ENCODE peak calls at places on chromosomes 13 and 19, in four cellular contexts. One of them, this sample, is unnamed.

GRCh38 chr19:13887039-13887438 is 10.1 kb downstream of the NANOS3 start:
- DNase-seq in BE2C: no peak
- DNase-seq in heart right ventricle: no peak
- DNase-seq in cardiac fibroblast: no peak
- DNase-seq in this sample: no peak

GRCh38 chr19:19459707-19460251 is 54.3 kb downstream of the GATAD2A start:
- DNase-seq in BE2C: peak
- DNase-seq in heart right ventricle: no peak
- DNase-seq in cardiac fibroblast: peak
- DNase-seq in this sample: peak

GRCh38 chr19:751501-752341 is 809 bp downstream of the MISP start:
- DNase-seq in heart right ventricle: no peak
- DNase-seq in BE2C: no peak
- DNase-seq in cardiac fibroblast: peak
- DNase-seq in this sample: peak

GRCh38 chr19:33434886-33435705 is 61.6 kb downstream of the CEBPG start:
- DNase-seq in BE2C: peak
- DNase-seq in heart right ventricle: no peak
- DNase-seq in cardiac fibroblast: peak
- DNase-seq in this sample: no peak

GRCh38 chr13:101977475-101977874 is 424.4 kb downstream of the FGF14 start:
- DNase-seq in BE2C: no peak
- DNase-seq in heart right ventricle: no peak
- DNase-seq in cardiac fibroblast: peak
- DNase-seq in this sample: no peak

GRCh38 chr13:70814684-70815083 is 706.4 kb upstream of the KLHL1 start:
- DNase-seq in cardiac fibroblast: no peak
- DNase-seq in heart right ventricle: no peak
- DNase-seq in BE2C: no peak
- DNase-seq in this sample: no peak

GRCh38 chr13:98521876-98522275 is 55.0 kb downstream of the STK24 start:
- DNase-seq in cardiac fibroblast: no peak
- DNase-seq in BE2C: no peak
- DNase-seq in heart right ventricle: no peak
- DNase-seq in this sample: no peak

GRCh38 chr13:84479656-84480055 is 597.4 kb upstream of the SLITRK1 start:
- DNase-seq in BE2C: no peak
- DNase-seq in heart right ventricle: no peak
- DNase-seq in cardiac fibroblast: peak
- DNase-seq in this sample: peak

GRCh38 chr13:39895254-39895653 is 239.8 kb downstream of the COG6 start:
- DNase-seq in BE2C: no peak
- DNase-seq in cardiac fibroblast: no peak
- DNase-seq in heart right ventricle: no peak
- DNase-seq in this sample: no peak

GRCh38 chr13:97797553-97797952 is 155.9 kb upstream of the IPO5 start:
- DNase-seq in cardiac fibroblast: no peak
- DNase-seq in heart right ventricle: no peak
- DNase-seq in BE2C: no peak
- DNase-seq in this sample: no peak

GRCh38 chr19:2371656-2372055 is 11.6 kb downstream of the TMPRSS9 start:
- DNase-seq in cardiac fibroblast: peak
- DNase-seq in heart right ventricle: no peak
- DNase-seq in BE2C: no peak
- DNase-seq in this sample: peak

GRCh38 chr19:41552558-41552957 is 23.4 kb upstream of the CEACAM21 start:
- DNase-seq in BE2C: no peak
- DNase-seq in cardiac fibroblast: no peak
- DNase-seq in heart right ventricle: no peak
- DNase-seq in this sample: no peak

GRCh38 chr19:3618144-3618810 is 8.3 kb downstream of the CACTIN start:
- DNase-seq in cardiac fibroblast: peak
- DNase-seq in BE2C: peak
- DNase-seq in heart right ventricle: peak
- DNase-seq in this sample: no peak

GRCh38 chr19:36150586-36150985 is 1.7 kb downstream of the COX7A1 start:
- DNase-seq in cardiac fibroblast: no peak
- DNase-seq in heart right ventricle: no peak
- DNase-seq in BE2C: no peak
- DNase-seq in this sample: no peak

GRCh38 chr19:34732548-34733255 is 1.3 kb upstream of the ZNF181 start:
- DNase-seq in cardiac fibroblast: no peak
- DNase-seq in BE2C: no peak
- DNase-seq in heart right ventricle: no peak
- DNase-seq in this sample: no peak

GRCh38 chr13:28147489-28147888 is 9.1 kb downstream of the PAN3 start:
- DNase-seq in cardiac fibroblast: peak
- DNase-seq in BE2C: no peak
- DNase-seq in heart right ventricle: no peak
- DNase-seq in this sample: no peak

GRCh38 chr13:48626726-48627451 is 26.8 kb upstream of the CYSLTR2 start:
- DNase-seq in cardiac fibroblast: no peak
- DNase-seq in BE2C: no peak
- DNase-seq in heart right ventricle: no peak
- DNase-seq in this sample: no peak

GRCh38 chr13:24688111-24688510 is 7.9 kb downstream of the ATP12A start:
- DNase-seq in cardiac fibroblast: no peak
- DNase-seq in heart right ventricle: no peak
- DNase-seq in BE2C: no peak
- DNase-seq in this sample: no peak

GRCh38 chr13:32783067-32783466 is 196.8 kb downstream of the PDS5B start:
- DNase-seq in cardiac fibroblast: peak
- DNase-seq in heart right ventricle: no peak
- DNase-seq in BE2C: no peak
- DNase-seq in this sample: peak

GRCh38 chr19:40134866-40135265 is 44.1 kb upstream of the ZNF780A start:
- DNase-seq in BE2C: no peak
- DNase-seq in heart right ventricle: no peak
- DNase-seq in cardiac fibroblast: no peak
- DNase-seq in this sample: no peak

GRCh38 chr19:3656073-3656746 is 29.6 kb upstream of the CACTIN start:
- DNase-seq in cardiac fibroblast: peak
- DNase-seq in BE2C: no peak
- DNase-seq in heart right ventricle: no peak
- DNase-seq in this sample: peak

GRCh38 chr13:26722321-26722720 is 38.3 kb downstream of the GPR12 start:
- DNase-seq in cardiac fibroblast: no peak
- DNase-seq in BE2C: no peak
- DNase-seq in heart right ventricle: no peak
- DNase-seq in this sample: no peak

GRCh38 chr13:101730420-101731000 is 278.0 kb downstream of the ITGBL1 start:
- DNase-seq in BE2C: no peak
- DNase-seq in cardiac fibroblast: peak
- DNase-seq in heart right ventricle: no peak
- DNase-seq in this sample: no peak

GRCh38 chr13:64505511-64505910 is 2724.6 kb downstream of the PCDH9 start:
- DNase-seq in heart right ventricle: no peak
- DNase-seq in BE2C: no peak
- DNase-seq in cardiac fibroblast: peak
- DNase-seq in this sample: peak

GRCh38 chr13:83151308-83151660 is 731.0 kb downstream of the SLITRK1 start:
- DNase-seq in BE2C: no peak
- DNase-seq in cardiac fibroblast: peak
- DNase-seq in heart right ventricle: no peak
- DNase-seq in this sample: peak

GRCh38 chr13:67416047-67416925 is 186.2 kb upstream of the PCDH9 start:
- DNase-seq in BE2C: peak
- DNase-seq in cardiac fibroblast: peak
- DNase-seq in heart right ventricle: no peak
- DNase-seq in this sample: no peak

GRCh38 chr13:74202129-74202528 is 67.9 kb upstream of the KLF12 start:
- DNase-seq in heart right ventricle: no peak
- DNase-seq in BE2C: no peak
- DNase-seq in cardiac fibroblast: no peak
- DNase-seq in this sample: no peak

GRCh38 chr19:8373867-8374813 is 10.2 kb downstream of the ANGPTL4 start:
- DNase-seq in heart right ventricle: no peak
- DNase-seq in cardiac fibroblast: peak
- DNase-seq in BE2C: no peak
- DNase-seq in this sample: no peak

GRCh38 chr19:40702337-40703012 is 12.0 kb upstream of the NUMBL start:
- DNase-seq in cardiac fibroblast: no peak
- DNase-seq in BE2C: peak
- DNase-seq in heart right ventricle: peak
- DNase-seq in this sample: no peak

GRCh38 chr19:41548047-41548446 is 27.9 kb upstream of the CEACAM21 start:
- DNase-seq in cardiac fibroblast: no peak
- DNase-seq in heart right ventricle: no peak
- DNase-seq in BE2C: no peak
- DNase-seq in this sample: no peak

GRCh38 chr13:66071018-66071417 is 1159.1 kb downstream of the PCDH9 start:
- DNase-seq in heart right ventricle: no peak
- DNase-seq in cardiac fibroblast: no peak
- DNase-seq in BE2C: no peak
- DNase-seq in this sample: no peak

GRCh38 chr13:97445504-97446187 is 11.7 kb downstream of the RAP2A start:
- DNase-seq in BE2C: no peak
- DNase-seq in cardiac fibroblast: no peak
- DNase-seq in heart right ventricle: no peak
- DNase-seq in this sample: no peak

GRCh38 chr19:19403373-19403901 is 2.0 kb upstream of the GATAD2A start:
- DNase-seq in BE2C: no peak
- DNase-seq in heart right ventricle: no peak
- DNase-seq in cardiac fibroblast: peak
- DNase-seq in this sample: peak

GRCh38 chr13:32829269-32829668 is 187.0 kb upstream of the KL start:
- DNase-seq in BE2C: no peak
- DNase-seq in heart right ventricle: no peak
- DNase-seq in cardiac fibroblast: peak
- DNase-seq in this sample: no peak

GRCh38 chr19:46648961-46649960 is 11.7 kb downstream of the DACT3 start:
- DNase-seq in cardiac fibroblast: no peak
- DNase-seq in BE2C: no peak
- DNase-seq in heart right ventricle: no peak
- DNase-seq in this sample: no peak

GRCh38 chr19:41969772-41970458 is 10.8 kb upstream of the RABAC1 start:
- DNase-seq in heart right ventricle: no peak
- DNase-seq in BE2C: no peak
- DNase-seq in cardiac fibroblast: no peak
- DNase-seq in this sample: no peak

GRCh38 chr19:4695224-4695731 is 25.1 kb upstream of the MYDGF start:
- DNase-seq in heart right ventricle: no peak
- DNase-seq in cardiac fibroblast: no peak
- DNase-seq in BE2C: no peak
- DNase-seq in this sample: no peak

DNA sequence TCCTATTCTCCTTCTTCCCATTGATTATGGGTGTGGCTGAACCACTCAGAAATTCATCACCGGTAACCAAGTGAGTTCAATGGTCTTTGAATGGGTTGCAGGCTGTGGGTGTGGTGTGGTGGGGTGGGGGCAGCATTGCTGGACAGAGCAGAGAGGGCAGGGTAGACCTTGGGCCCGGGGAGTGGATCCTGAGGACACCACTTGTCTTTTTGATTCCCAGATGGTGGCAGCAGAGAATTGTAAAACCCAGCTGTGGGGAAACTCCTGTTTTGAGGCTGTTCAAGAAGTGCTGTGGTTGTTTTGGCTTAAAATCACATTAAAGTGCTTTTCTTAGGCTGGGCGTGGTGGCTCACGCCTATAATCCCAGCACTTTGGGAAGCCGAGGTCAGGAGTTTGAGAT is 45.8 kb upstream of the RGCC start:
- DNase-seq in cardiac fibroblast: peak
- DNase-seq in BE2C: no peak
- DNase-seq in heart right ventricle: peak
- DNase-seq in this sample: peak
- TF ChIP-seq CTCF in cardiac fibroblast: peak
- TF ChIP-seq CTCF in BE2C: peak
- TF ChIP-seq CTCF in heart right ventricle: peak
- TF ChIP-seq CTCF in this sample: peak

GRCh38 chr19:51501594-51502263 is at the start of gene SIGLEC12:
- DNase-seq in BE2C: no peak
- DNase-seq in cardiac fibroblast: no peak
- DNase-seq in heart right ventricle: peak
- DNase-seq in this sample: no peak
- TF ChIP-seq CTCF in BE2C: no peak
- TF ChIP-seq CTCF in cardiac fibroblast: no peak
- TF ChIP-seq CTCF in heart right ventricle: no peak
- TF ChIP-seq CTCF in this sample: no peak

DNA sequence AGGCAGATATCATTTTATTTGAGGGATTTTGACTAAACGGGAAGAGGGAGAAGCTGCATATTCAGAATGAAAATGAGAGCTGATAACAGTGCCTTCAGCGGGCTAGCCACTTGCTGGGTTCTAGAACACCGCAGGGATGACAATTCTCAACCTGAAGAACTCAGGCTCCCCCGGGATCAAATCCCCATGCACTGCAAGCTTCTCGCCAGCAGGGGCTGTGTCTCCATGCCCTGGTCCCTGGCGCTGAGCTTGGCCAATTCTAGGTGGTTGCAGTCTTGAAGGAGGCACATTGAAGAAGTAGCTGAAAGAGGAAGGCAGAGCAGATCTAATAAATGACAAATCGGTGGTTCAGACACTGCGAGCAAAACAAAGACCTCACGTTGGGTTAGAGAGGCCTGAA is 128.7 kb downstream of the UQCRFS1 start:
- DNase-seq in cardiac fibroblast: peak
- DNase-seq in heart right ventricle: no peak
- DNase-seq in BE2C: no peak
- DNase-seq in this sample: peak
- TF ChIP-seq CTCF in cardiac fibroblast: peak
- TF ChIP-seq CTCF in heart right ventricle: peak
- TF ChIP-seq CTCF in BE2C: peak
- TF ChIP-seq CTCF in this sample: peak

GRCh38 chr19:39038098-39038497 is 5.7 kb upstream of the FBXO27 start:
- DNase-seq in cardiac fibroblast: peak
- DNase-seq in BE2C: peak
- DNase-seq in heart right ventricle: no peak
- DNase-seq in this sample: peak
- TF ChIP-seq CTCF in cardiac fibroblast: peak
- TF ChIP-seq CTCF in BE2C: no peak
- TF ChIP-seq CTCF in heart right ventricle: no peak
- TF ChIP-seq CTCF in this sample: no peak

GRCh38 chr13:79056706-79057105 is 349.3 kb downstream of the RBM26 start:
- DNase-seq in cardiac fibroblast: no peak
- DNase-seq in BE2C: no peak
- DNase-seq in heart right ventricle: no peak
- DNase-seq in this sample: no peak

GRCh38 chr13:79062291-79062690 is 343.8 kb downstream of the RBM26 start:
- DNase-seq in BE2C: no peak
- DNase-seq in cardiac fibroblast: no peak
- DNase-seq in heart right ventricle: no peak
- DNase-seq in this sample: no peak

DNA sequence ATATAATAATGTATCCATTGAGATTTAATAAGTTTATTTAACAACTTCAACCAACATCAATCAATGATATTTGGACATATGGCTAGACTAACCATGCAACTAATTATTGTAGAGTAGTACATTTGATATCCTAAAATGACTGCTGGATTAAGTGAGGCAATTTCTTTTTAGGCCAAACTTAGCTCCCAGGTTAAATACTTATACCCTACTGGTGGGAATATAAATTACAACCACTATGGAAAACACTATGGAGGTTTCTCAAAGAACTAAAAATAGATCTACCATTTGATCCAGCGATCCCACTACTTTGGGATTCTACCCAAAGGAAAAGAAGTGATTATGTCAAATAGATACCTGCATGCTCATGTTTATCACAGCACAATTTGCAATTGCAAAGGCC is 345.8 kb downstream of the RBM26 start:
- DNase-seq in heart right ventricle: no peak
- DNase-seq in cardiac fibroblast: no peak
- DNase-seq in BE2C: no peak
- DNase-seq in this sample: no peak
- TF ChIP-seq CTCF in heart right ventricle: no peak
- TF ChIP-seq CTCF in cardiac fibroblast: no peak
- TF ChIP-seq CTCF in BE2C: peak
- TF ChIP-seq CTCF in this sample: peak